ENCODE peak calls at places on chromosomes 5 and 9, in five cellular contexts. R is WTC11, Y is PC-9, N is body of pancreas, K is GM12865. L is an unnamed sample.

GRCh38 chr9:135065804-135066203 is 21.7 kb upstream of the OLFM1 start:
- DNase-seq in R (no peak), Y (no peak), N (no peak), K (no peak), L (no peak)

GRCh38 chr9:131167936-131168335 is 42.5 kb downstream of the NUP214 start:
- DNase-seq in R (no peak), Y (no peak), N (no peak), K (no peak), L (no peak)

GRCh38 chr5:75463726-75464125 is 47.7 kb downstream of the CERT1 start:
- DNase-seq in R (no peak), Y (peak; percentile 60), N (no peak), K (no peak), L (no peak)

GRCh38 chr5:956941-957729 is 51.5 kb upstream of the NKD2 start:
- DNase-seq in R (peak; percentile 34), Y (peak; percentile 63), N (peak; percentile 50), K (peak; percentile 64), L (peak; percentile 74)

GRCh38 chr5:4640793-4641192 is 499.3 kb upstream of the ADAMTS16 start:
- DNase-seq in R (peak; percentile 38), Y (no peak), N (no peak), K (no peak), L (no peak)

GRCh38 chr5:174191076-174191475 is 145.6 kb downstream of the NSG2 start:
- DNase-seq in R (no peak), Y (no peak), N (no peak), K (no peak), L (no peak)

GRCh38 chr9:5563417-5563815 is 53.1 kb downstream of the PDCD1LG2 start:
- DNase-seq in R (no peak), Y (no peak), N (no peak), K (no peak), L (no peak)

GRCh38 chr5:14479143-14479701 is 102.4 kb upstream of the OTULINL start:
- DNase-seq in R (no peak), Y (no peak), N (no peak), K (no peak), L (no peak)

GRCh38 chr5:29897916-29898315 is 1295.6 kb upstream of the CDH6 start:
- DNase-seq in R (no peak), Y (no peak), N (no peak), K (no peak), L (no peak)

GRCh38 chr9:105911104-105911911 is 217.0 kb downstream of the TMEM38B start:
- DNase-seq in R (no peak), Y (peak; percentile 72), N (no peak), K (no peak), L (no peak)

GRCh38 chr9:100322954-100323536 is 29.7 kb downstream of the TEX10 start:
- DNase-seq in R (peak; percentile 28), Y (no peak), N (peak; percentile 15), K (peak; percentile 44), L (peak; percentile 13)

GRCh38 chr9:70367305-70367930 is 47.0 kb downstream of the KLF9 start:
- DNase-seq in R (no peak), Y (no peak), N (no peak), K (no peak), L (no peak)

GRCh38 chr5:158899201-158899600 is 200.5 kb downstream of the EBF1 start:
- DNase-seq in R (no peak), Y (no peak), N (no peak), K (no peak), L (no peak)
- TF ChIP-seq CTCF in R (no peak), Y (no peak), N (no peak), K (no peak), L (no peak)

GRCh38 chr5:140116716-140117115 is 2.8 kb downstream of the PURA start:
- DNase-seq in R (no peak), Y (no peak), N (no peak), K (no peak), L (no peak)
- TF ChIP-seq CTCF in R (no peak), Y (peak; percentile 15), N (no peak), K (no peak), L (no peak)

DNA sequence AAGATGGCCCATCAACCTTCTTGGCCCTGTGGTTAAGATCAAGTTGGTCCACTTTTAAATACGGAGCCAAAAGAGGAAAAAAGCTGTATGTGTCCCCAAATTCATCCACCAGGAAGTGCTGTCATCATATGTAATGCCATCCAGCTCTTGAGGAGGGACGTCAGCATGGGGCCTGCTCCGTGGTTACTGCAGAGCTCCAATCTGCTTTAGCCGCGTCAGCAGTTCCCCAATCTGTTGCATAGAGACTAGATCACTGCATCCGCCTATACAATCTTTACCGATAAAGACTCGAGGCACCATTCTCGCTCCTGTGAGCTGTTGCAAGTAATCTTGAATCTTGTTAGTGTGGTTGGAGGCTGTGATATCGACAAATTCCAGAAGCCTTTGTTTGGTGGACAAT is 65.7 kb downstream of the GABRA6 start:
- DNase-seq in R (peak; percentile 11), Y (no peak), N (no peak), K (no peak), L (no peak)
- TF ChIP-seq CTCF in R (no peak), Y (no peak), N (no peak), K (no peak), L (no peak)

DNA sequence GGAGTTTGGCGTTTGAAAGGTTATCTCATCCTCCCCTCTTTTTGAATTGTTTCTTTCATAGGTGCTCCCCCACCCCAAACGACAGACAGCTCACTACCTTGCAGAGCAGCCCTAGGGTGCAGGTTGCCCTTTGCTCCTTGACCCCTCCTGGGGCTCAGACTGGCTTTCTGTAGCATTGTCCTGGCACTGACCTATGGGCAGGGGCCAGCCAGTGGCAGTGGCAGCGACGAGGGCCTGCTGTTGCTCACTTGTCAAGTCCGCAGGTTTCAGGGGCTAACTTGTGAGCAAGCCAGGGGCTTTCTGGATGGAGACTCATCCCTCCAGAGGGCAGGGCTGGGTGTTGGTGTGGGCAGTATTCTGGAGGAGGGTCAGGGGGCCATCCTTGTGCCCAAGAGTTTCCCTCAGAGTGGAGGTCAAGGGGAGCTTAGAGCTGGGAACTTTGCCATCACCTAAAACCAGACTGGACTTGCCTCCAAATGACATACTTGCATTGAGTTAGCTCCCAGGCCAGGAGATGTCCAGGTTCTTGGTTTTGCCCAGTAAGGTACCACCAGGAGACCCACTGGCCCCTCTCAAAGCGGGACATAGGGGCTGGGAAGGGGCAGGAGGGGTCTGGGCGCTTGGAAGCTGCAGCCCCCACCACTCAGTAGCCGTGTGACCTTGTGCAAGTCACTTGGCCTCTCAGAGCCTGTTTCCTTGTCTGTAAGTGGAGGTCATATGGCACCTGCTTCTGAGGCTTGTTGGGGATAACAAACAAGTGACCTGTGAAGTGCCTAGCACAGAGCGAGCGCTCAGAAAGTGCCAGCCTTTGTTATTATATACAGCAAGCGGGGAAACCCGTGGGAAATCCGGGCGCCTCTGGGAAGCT is 53.5 kb upstream of the CDKN2AIPNL start:
- DNase-seq in R (no peak), Y (no peak), N (no peak), K (no peak), L (no peak)
- TF ChIP-seq CTCF in R (no peak), Y (no peak), N (no peak), K (no peak), L (no peak)

GRCh38 chr9:71684566-71684965 is 83.7 kb downstream of the CEMIP2 start:
- DNase-seq in R (no peak), Y (no peak), N (no peak), K (no peak), L (no peak)

GRCh38 chr9:71681104-71681707 is 87.1 kb downstream of the CEMIP2 start:
- DNase-seq in R (no peak), Y (no peak), N (no peak), K (no peak), L (no peak)

GRCh38 chr9:71683598-71684235 is 84.6 kb downstream of the CEMIP2 start:
- DNase-seq in R (peak; percentile 37), Y (no peak), N (no peak), K (no peak), L (no peak)

GRCh38 chr9:71680189-71680983 is 87.9 kb downstream of the CEMIP2 start:
- DNase-seq in R (no peak), Y (peak; percentile 97), N (no peak), K (no peak), L (no peak)

GRCh38 chr9:71681708-71682268 is 86.5 kb downstream of the CEMIP2 start:
- DNase-seq in R (no peak), Y (peak; percentile 92), N (no peak), K (no peak), L (no peak)
- TF ChIP-seq CTCF in R (no peak), Y (no peak), N (no peak), K (no peak), L (no peak)

GRCh38 chr9:130100681-130101080 is 47.0 kb downstream of the GPR107 start:
- DNase-seq in R (no peak), Y (no peak), N (no peak), K (no peak), L (no peak)
- TF ChIP-seq CTCF in R (no peak), Y (no peak), N (no peak), K (no peak), L (no peak)

GRCh38 chr5:134127988-134128647 is 13.6 kb downstream of the TCF7 start:
- DNase-seq in R (no peak), Y (no peak), N (no peak), K (no peak), L (no peak)

GRCh38 chr5:134131165-134131564 is 16.7 kb downstream of the TCF7 start:
- DNase-seq in R (no peak), Y (no peak), N (no peak), K (no peak), L (no peak)

GRCh38 chr5:134130239-134130945 is 15.9 kb downstream of the TCF7 start:
- DNase-seq in R (no peak), Y (no peak), N (no peak), K (no peak), L (no peak)

GRCh38 chr5:134128648-134128995 is 14.1 kb downstream of the TCF7 start:
- DNase-seq in R (no peak), Y (no peak), N (no peak), K (no peak), L (no peak)

DNA sequence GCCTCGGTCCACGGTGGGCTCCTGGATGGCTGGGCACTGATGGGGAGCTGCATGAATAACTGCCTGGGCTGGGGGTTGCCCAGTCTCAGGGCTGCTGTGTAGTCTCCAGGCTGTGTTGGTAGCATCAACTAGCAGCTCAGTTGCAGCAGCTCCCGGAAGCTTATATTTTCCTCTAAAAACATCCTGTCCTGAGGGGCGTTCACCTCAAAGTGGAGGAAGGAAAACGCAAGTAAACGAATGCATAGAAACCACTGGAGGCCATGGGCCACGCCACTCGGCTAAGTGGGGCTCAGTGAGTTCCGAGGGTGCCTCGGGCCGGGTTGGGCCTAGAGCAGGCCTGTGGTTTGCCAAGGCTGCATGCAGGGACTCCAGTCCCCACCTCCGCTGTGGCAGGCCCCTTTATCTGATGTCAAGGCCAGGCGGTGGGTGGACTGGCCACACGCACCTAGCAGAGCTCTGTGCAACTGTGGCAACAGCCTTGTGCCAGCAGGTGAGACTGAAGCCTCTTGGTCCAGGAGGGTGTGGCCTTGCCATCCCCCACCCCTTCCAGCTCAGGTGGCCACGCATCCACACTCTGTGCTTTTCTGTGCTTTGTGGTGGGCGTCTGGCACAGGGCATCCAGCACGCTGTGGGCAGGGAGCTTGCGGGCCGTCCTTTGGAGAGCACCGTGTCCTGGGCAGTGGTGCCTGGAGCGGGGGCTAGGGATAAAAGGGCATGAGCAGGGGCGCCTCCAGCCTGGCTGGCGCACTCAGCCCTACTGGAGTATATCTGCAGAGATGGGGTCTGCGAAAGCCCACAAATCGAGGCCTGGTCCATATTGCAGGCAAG is 15.1 kb downstream of the TCF7 start:
- DNase-seq in R (no peak), Y (no peak), N (no peak), K (no peak), L (no peak)
- TF ChIP-seq CTCF in R (no peak), Y (no peak), N (no peak), K (no peak), L (no peak)